ENCODE peak calls at places on chromosomes 1 and 21, in eight cellular contexts. X is GM06990, Y is cardiac fibroblast, E is AG04450, M is adrenal gland, S is GM20000, H is heart left ventricle, W is progenitor cell of endocrine pancreas. A is an unnamed sample.

GRCh38 chr1:73644198-73644597 is 553.8 kb downstream of the LRRIQ3 start:
- DNase-seq in S (no peak), H (no peak), E (no peak), Y (no peak), M (no peak), X (no peak), W (no peak), A (no peak)

GRCh38 chr1:115837762-115838421 is 3.0 kb downstream of the NHLH2 start:
- DNase-seq in W (no peak), X (peak), H (no peak), Y (no peak), M (no peak), S (no peak), E (no peak), A (peak)

GRCh38 chr1:39573736-39574624 is 2.6 kb downstream of the PABPC4 start:
- DNase-seq in H (peak), S (no peak), X (no peak), W (no peak), E (no peak), Y (peak), M (no peak), A (no peak)

GRCh38 chr1:54850737-54851136 is 36.3 kb downstream of the DHCR24 start:
- DNase-seq in M (no peak), Y (peak), W (no peak), H (no peak), X (no peak), S (no peak), E (peak), A (no peak)

GRCh38 chr1:229028509-229028908 is 242.4 kb upstream of the RAB4A start:
- DNase-seq in X (no peak), M (no peak), W (no peak), H (no peak), S (no peak), E (no peak), Y (no peak), A (no peak)

GRCh38 chr1:38561699-38562098 is 297.9 kb downstream of the RRAGC start:
- DNase-seq in W (no peak), X (no peak), M (no peak), E (no peak), Y (no peak), H (no peak), S (no peak), A (no peak)

GRCh38 chr1:40898434-40898900 is 36.3 kb upstream of the CITED4 start:
- DNase-seq in S (peak), M (peak), E (no peak), X (no peak), W (no peak), H (no peak), Y (peak), A (peak)

GRCh38 chr1:73205294-73205973 is 923.1 kb upstream of the NEGR1 start:
- DNase-seq in Y (no peak), S (no peak), X (no peak), H (no peak), M (no peak), E (no peak), W (no peak), A (no peak)

GRCh38 chr1:36605942-36606690 is 123.4 kb upstream of the CSF3R start:
- DNase-seq in X (no peak), S (no peak), Y (no peak), W (no peak), H (no peak), E (no peak), M (no peak), A (no peak)

GRCh38 chr1:182669266-182669665 is 15.1 kb downstream of the RGS8 start:
- DNase-seq in M (no peak), H (no peak), Y (no peak), S (no peak), E (no peak), X (no peak), W (no peak), A (no peak)

GRCh38 chr1:98949606-98950005 is 55.1 kb downstream of the PLPPR5 start:
- DNase-seq in X (no peak), M (no peak), W (no peak), E (no peak), Y (no peak), H (no peak), S (no peak), A (no peak)

GRCh38 chr21:43325968-43326367 is 101.0 kb downstream of the SIK1 start:
- DNase-seq in E (no peak), Y (no peak), W (no peak), H (no peak), S (no peak), X (no peak), M (no peak), A (peak)

GRCh38 chr1:53090227-53091147 is 28.5 kb downstream of the PODN start:
- DNase-seq in E (no peak), H (peak), S (no peak), Y (peak), X (no peak), M (no peak), W (no peak), A (no peak)

GRCh38 chr1:160672789-160673695 is 26.2 kb upstream of the SLAMF1 start:
- DNase-seq in E (no peak), W (no peak), S (no peak), M (no peak), H (no peak), X (no peak), Y (no peak), A (peak)

GRCh38 chr1:109274533-109275476 is 8.1 kb downstream of the PSRC1 start:
- DNase-seq in W (peak), H (no peak), Y (no peak), M (peak), S (no peak), X (no peak), E (no peak), A (no peak)

GRCh38 chr1:228058981-228059535 is 23.4 kb upstream of the ARF1 start:
- DNase-seq in Y (no peak), M (no peak), X (peak), E (no peak), W (no peak), H (no peak), S (no peak), A (peak)

GRCh38 chr1:154213274-154213673 is 7.1 kb upstream of the CFAP141 start:
- DNase-seq in H (no peak), X (no peak), M (no peak), Y (no peak), S (no peak), E (no peak), W (no peak), A (no peak)

GRCh38 chr1:200392625-200393185 is 17.1 kb downstream of the ZNF281 start:
- DNase-seq in Y (no peak), M (no peak), X (no peak), H (no peak), E (no peak), W (no peak), S (no peak), A (no peak)

GRCh38 chr1:41627491-41628280 is 143.2 kb upstream of the EDN2 start:
- DNase-seq in S (no peak), M (no peak), W (no peak), H (no peak), E (no peak), Y (no peak), X (no peak), A (no peak)

GRCh38 chr1:45375104-45376090 is 35.2 kb upstream of the MUTYH start:
- DNase-seq in E (no peak), S (no peak), M (no peak), W (no peak), H (no peak), X (no peak), Y (peak), A (no peak)

GRCh38 chr1:18922319-18922726 is 20.0 kb upstream of the ALDH4A1 start:
- DNase-seq in W (no peak), S (no peak), Y (peak), E (peak), X (no peak), M (peak), H (peak), A (no peak)

GRCh38 chr1:157671895-157672294 is 28.7 kb downstream of the FCRL3 start:
- DNase-seq in H (no peak), Y (no peak), X (no peak), M (no peak), W (no peak), E (no peak), S (no peak), A (no peak)

GRCh38 chr1:31588751-31589515 is 12.6 kb downstream of the TINAGL1 start:
- DNase-seq in S (peak), H (peak), W (no peak), E (no peak), M (no peak), Y (no peak), X (no peak), A (no peak)

GRCh38 chr1:207071426-207071825 is 17.2 kb upstream of the C4BPB start:
- DNase-seq in E (no peak), S (no peak), Y (no peak), H (no peak), M (no peak), X (no peak), W (no peak), A (no peak)

GRCh38 chr1:12756756-12757433 is 10.9 kb downstream of the CFAP107 start:
- DNase-seq in H (no peak), W (no peak), Y (no peak), X (no peak), E (no peak), M (no peak), S (no peak), A (no peak)

GRCh38 chr1:22317231-22317919 is 134.3 kb upstream of the ZBTB40 start:
- DNase-seq in S (peak), Y (peak), M (peak), X (no peak), E (no peak), H (no peak), W (peak), A (peak)
- TF ChIP-seq CTCF in S (peak), Y (peak), M (peak), X (peak), E (peak), H (peak), W (peak), A (peak)

GRCh38 chr1:8776104-8776503 is 41.3 kb downstream of the RERE start:
- DNase-seq in E (no peak), W (no peak), S (no peak), H (no peak), Y (no peak), M (no peak), X (no peak), A (no peak)
- TF ChIP-seq CTCF in E (no peak), W (no peak), S (no peak), H (no peak), Y (no peak), M (no peak), X (no peak), A (no peak)

DNA sequence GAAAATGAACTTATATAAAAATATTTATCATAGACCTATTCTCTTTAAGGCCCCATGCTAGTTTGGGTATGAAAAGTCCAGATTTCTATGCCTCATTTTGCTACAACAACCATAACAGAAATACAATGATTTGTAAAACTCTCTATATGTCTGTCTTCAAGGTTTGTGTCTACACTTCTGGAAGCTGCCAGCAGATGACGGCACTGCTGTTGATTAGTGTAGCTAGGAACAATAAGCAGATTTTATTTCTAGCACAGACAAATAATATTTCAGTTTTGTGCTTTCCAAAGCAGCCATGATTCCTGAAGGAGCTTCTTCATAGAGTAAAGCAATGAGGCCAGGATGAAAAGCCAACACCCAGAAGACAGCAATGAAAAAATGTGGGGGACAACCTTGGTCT is 779.6 kb upstream of the ADGRL2 start:
- DNase-seq in W (no peak), X (no peak), S (no peak), Y (peak), H (no peak), E (no peak), M (no peak), A (no peak)
- TF ChIP-seq CTCF in W (no peak), X (no peak), S (no peak), Y (peak), H (no peak), E (peak), M (no peak), A (no peak)

GRCh38 chr1:20329793-20330542 is 39.3 kb downstream of the VWA5B1 start:
- DNase-seq in H (no peak), X (no peak), E (no peak), W (no peak), S (no peak), Y (no peak), M (no peak), A (no peak)
- TF ChIP-seq CTCF in H (no peak), X (peak), E (peak), W (no peak), S (no peak), Y (peak), M (no peak), A (no peak)

GRCh38 chr1:117060441-117061317 is 553 bp downstream of the TTF2 start:
- DNase-seq in M (peak), H (no peak), Y (peak), S (peak), X (no peak), W (peak), E (no peak), A (peak)

GRCh38 chr1:117058810-117059209 is 1.3 kb upstream of the TTF2 start:
- DNase-seq in Y (no peak), E (no peak), S (no peak), W (no peak), H (no peak), X (no peak), M (no peak), A (no peak)

GRCh38 chr1:117061986-117062415 is 1.9 kb downstream of the TTF2 start:
- DNase-seq in Y (peak), H (no peak), W (no peak), S (peak), X (no peak), E (peak), M (no peak), A (peak)

GRCh38 chr1:117059334-117059677 is 820 bp upstream of the TTF2 start:
- DNase-seq in M (peak), E (no peak), X (no peak), Y (no peak), W (peak), S (peak), H (peak), A (peak)

DNA sequence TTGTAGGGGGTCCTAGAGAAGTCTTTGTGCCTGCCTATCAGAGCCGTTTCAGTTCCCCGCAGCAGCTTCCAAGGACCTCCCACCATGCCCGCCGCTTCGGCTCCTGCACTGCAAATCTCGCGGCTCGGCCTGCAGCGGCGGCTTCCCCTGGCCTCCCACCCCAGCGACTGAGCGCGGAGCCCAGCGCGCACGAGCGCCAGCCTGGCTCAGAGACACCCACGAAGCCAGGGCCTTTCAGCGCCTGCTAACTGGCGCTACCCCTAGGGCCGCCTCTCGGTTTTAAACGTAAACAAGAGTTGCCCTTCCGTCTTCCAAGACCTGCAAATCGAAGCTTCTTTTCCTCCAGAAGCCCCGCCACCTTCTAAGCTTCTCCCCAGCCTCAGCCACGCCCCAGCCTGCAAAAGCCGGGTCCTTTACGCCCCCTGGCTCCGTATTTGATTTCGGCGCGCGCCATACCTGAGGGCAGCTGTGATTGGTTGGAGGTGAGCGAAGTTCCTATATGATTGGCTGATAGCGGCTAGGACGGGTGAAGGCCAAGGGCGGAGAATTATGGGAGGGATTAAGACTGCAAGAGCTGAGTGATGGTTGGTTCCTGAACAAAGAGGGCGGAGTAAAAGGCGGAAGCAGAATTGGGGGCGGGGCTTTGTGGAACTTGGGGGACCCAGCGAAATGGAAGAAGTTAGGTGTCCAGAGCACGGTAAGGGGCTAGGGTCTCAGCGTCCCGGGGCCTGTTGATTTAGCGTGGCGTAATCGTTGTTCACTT is at the start of gene TTF2:
- DNase-seq in W (peak), M (peak), E (peak), S (peak), X (peak), H (peak), Y (peak), A (peak)
- TF ChIP-seq CTCF in W (peak), M (peak), E (peak), S (peak), X (no peak), H (peak), Y (no peak), A (no peak)

GRCh38 chr21:31136891-31137290 is 98.6 kb upstream of the KRTAP19-8 start:
- DNase-seq in Y (peak), M (peak), S (peak), E (peak), X (no peak), H (no peak), W (no peak), A (no peak)
- TF ChIP-seq CTCF in Y (peak), M (no peak), S (no peak), E (no peak), X (peak), H (no peak), W (no peak), A (no peak)

GRCh38 chr1:202221911-202222909 is 28.6 kb downstream of the LGR6 start:
- DNase-seq in Y (no peak), X (no peak), S (no peak), M (no peak), W (no peak), H (no peak), E (no peak), A (no peak)
- TF ChIP-seq CTCF in Y (no peak), X (no peak), S (no peak), M (no peak), W (no peak), H (no peak), E (no peak), A (no peak)

GRCh38 chr21:39379986-39380891 is 31.4 kb upstream of the HMGN1 start:
- DNase-seq in M (peak), E (peak), Y (peak), H (peak), W (peak), S (peak), X (peak), A (peak)
- TF ChIP-seq CTCF in M (no peak), E (no peak), Y (no peak), H (no peak), W (no peak), S (no peak), X (no peak), A (no peak)

DNA sequence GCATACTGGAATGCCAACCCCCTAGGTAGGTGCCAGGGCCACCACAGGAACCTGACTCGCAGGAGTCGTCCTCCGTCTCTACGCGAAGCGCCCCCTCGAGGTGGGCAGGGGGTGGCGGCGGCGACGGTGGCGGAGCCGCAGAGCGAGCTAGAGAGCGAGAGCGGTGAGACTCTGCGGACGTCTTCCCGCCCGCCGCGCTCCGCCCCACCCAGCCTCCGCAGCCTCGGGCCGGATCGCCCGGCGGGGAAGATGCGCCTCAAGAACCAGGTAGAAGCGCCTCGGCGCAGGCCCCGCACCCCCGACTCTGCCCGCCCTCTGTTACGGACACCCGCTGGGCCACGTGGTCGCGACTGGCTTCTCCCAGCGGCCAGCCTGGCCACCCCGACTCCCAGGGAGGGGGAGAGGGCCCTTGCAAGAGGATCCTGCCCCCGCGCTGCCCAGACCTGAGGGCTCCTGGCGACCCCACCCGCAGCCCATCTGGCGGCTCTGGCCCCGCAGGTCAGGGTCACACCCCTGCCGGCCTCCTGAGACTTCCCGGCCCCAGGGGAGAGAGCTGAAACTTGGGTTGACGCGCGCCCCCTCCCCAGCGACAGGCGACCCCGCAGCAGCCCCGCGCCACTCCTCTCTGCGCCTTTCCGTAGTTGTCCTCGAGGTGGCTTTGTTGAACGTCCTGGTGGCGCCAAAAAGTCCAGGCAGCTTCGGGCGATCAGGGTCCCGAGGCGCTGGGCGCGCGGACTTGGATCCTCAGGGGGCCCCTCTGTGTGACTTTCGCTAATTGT is 24.4 kb upstream of the AGBL4 start:
- DNase-seq in H (no peak), M (peak), Y (no peak), X (no peak), S (no peak), E (no peak), W (peak), A (peak)
- TF ChIP-seq CTCF in H (peak), M (peak), Y (no peak), X (no peak), S (no peak), E (no peak), W (peak), A (peak)

GRCh38 chr1:205861540-205861939 is 11.6 kb upstream of the PM20D1 start:
- DNase-seq in Y (no peak), S (no peak), H (no peak), E (no peak), X (no peak), M (no peak), W (no peak), A (no peak)

GRCh38 chr1:205856433-205856832 is 6.5 kb upstream of the PM20D1 start:
- DNase-seq in M (no peak), W (no peak), H (no peak), E (no peak), S (no peak), X (no peak), Y (no peak), A (no peak)

GRCh38 chr1:205852969-205853368 is 3.0 kb upstream of the PM20D1 start:
- DNase-seq in E (no peak), S (no peak), M (no peak), Y (no peak), W (no peak), H (no peak), X (no peak), A (no peak)

DNA sequence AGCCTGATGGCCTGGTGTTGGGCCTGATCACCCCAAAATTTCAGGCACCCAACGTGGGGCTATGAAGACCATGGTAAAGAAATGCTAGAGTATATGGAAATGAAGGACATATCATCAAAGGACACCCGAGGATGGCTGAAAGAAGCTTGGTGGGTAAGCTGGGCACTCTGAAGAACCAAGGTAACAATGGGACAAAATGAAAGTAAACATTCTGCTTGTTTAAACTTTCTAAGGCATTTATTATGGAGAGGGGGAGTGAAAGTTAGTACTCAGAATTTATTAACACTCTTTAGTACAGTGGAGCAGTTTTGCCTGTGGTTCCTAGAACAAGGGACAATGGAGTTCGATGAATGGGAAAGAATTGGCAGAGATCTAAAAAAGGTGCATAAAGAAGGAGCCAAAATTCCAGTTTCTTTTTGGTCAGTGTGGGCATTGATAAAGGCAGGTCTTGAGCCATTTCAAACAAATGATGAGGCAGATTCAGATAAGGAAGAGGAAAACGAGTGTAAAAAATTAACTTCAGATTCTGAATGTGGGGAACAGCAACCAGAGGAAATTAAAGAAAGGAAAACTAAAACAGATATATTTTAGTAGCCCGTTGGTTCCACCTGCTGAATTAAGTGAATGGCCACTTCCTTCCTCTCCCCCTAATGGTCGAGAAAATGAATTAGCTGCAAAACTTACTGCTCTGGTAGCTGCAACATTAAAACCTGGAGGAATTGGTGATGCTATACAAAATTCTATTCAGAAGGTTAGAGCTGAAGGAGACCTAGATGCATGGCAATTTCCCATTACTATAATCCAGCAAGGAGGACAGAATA is 8.4 kb upstream of the PM20D1 start:
- DNase-seq in S (no peak), E (no peak), M (no peak), H (no peak), X (no peak), W (no peak), Y (no peak), A (no peak)
- TF ChIP-seq CTCF in S (no peak), E (no peak), M (no peak), H (no peak), X (peak), W (no peak), Y (no peak), A (no peak)

A was measured in activated CD8-positive, alpha-beta T cell treated with anti-CD3 and anti-CD28 coated beads for 36 hours.